ENCODE peak calls at places on chromosomes 13 and 19, in six cellular contexts. S is PC-3, H is GM23338, X is PC-9, B is H1, G is tibial artery. Y is an unnamed sample.
A peak's percentile ranks its signal among the peaks of the same experiment; 100 is the strongest.

GRCh38 chr19:48553676-48554384 is 1.9 kb downstream of the SULT2B1 start:
- DNase-seq in B (no peak), G (no peak), H (peak; percentile 61), S (peak; percentile 43), X (peak; percentile 85), Y (no peak)

GRCh38 chr19:8340341-8341096 is 2.5 kb downstream of the KANK3 start:
- DNase-seq in H (peak; percentile 63), X (no peak), G (no peak), S (no peak), B (peak; percentile 51), Y (no peak)

GRCh38 chr13:23771966-23772365 is 117.2 kb downstream of the MIPEP start:
- DNase-seq in G (no peak), S (peak; percentile 76), X (no peak), H (no peak), B (no peak), Y (no peak)

GRCh38 chr19:45814166-45814780 is 835 bp downstream of the RSPH6A start:
- DNase-seq in X (no peak), B (no peak), G (no peak), S (no peak), H (no peak), Y (no peak)

GRCh38 chr13:30577381-30577780 is 40.3 kb upstream of the USPL1 start:
- DNase-seq in G (no peak), S (peak; percentile 90), B (no peak), X (peak; percentile 64), H (no peak), Y (peak; percentile 76)

GRCh38 chr19:13155472-13156284 is 5.5 kb downstream of the IER2 start:
- DNase-seq in S (peak; percentile 81), X (peak; percentile 93), B (peak; percentile 89), H (peak; percentile 93), G (peak; percentile 92), Y (no peak)

GRCh38 chr13:28297341-28297740 is 159.0 kb downstream of the PAN3 start:
- DNase-seq in G (no peak), B (no peak), H (peak; percentile 80), S (no peak), X (no peak), Y (no peak)

GRCh38 chr13:94061316-94061715 is 418.2 kb downstream of the DCT start:
- DNase-seq in S (no peak), X (no peak), B (no peak), H (no peak), G (no peak), Y (no peak)

GRCh38 chr13:63481334-63481733 is 2065.7 kb upstream of the PCDH20 start:
- DNase-seq in X (no peak), G (no peak), H (no peak), S (no peak), B (no peak), Y (no peak)

GRCh38 chr13:113148940-113149503 is 9.4 kb upstream of the PROZ start:
- DNase-seq in H (no peak), S (no peak), G (no peak), X (no peak), B (peak; percentile 43), Y (no peak)

GRCh38 chr13:113086031-113086750 is 19.4 kb upstream of the F7 start:
- DNase-seq in S (no peak), X (no peak), B (no peak), H (peak; percentile 74), G (no peak), Y (no peak)

GRCh38 chr13:21232196-21232595 is 55.7 kb downstream of the MRPL57 start:
- DNase-seq in H (peak; percentile 16), B (no peak), X (no peak), G (no peak), S (no peak), Y (no peak)

GRCh38 chr19:49861541-49862410 is 5.6 kb downstream of the PNKP start:
- DNase-seq in G (no peak), S (no peak), H (no peak), X (no peak), B (no peak), Y (no peak)

GRCh38 chr13:29619995-29620394 is 24.5 kb upstream of the SLC7A1 start:
- DNase-seq in H (no peak), X (no peak), G (no peak), S (no peak), B (no peak), Y (no peak)

GRCh38 chr19:58562126-58563033 is 4.0 kb upstream of the UBE2M start:
- DNase-seq in H (peak; percentile 78), B (no peak), X (no peak), G (peak; percentile 74), S (peak; percentile 55), Y (no peak)

GRCh38 chr13:31913459-31913858 is 118.1 kb upstream of the FRY start:
- DNase-seq in S (no peak), X (no peak), B (no peak), G (no peak), H (no peak), Y (no peak)

GRCh38 chr13:113889467-113889866 is 25.6 kb upstream of the GAS6 start:
- DNase-seq in H (no peak), S (no peak), B (no peak), X (no peak), G (no peak), Y (no peak)

GRCh38 chr13:114161644-114162532 is 17.2 kb upstream of the CFAP97D2 start:
- DNase-seq in S (peak; percentile 52), G (peak; percentile 64), H (no peak), B (no peak), X (peak; percentile 16), Y (no peak)

GRCh38 chr13:28641600-28641926 is 17.4 kb upstream of the POMP start:
- DNase-seq in S (no peak), B (no peak), G (no peak), H (no peak), X (no peak), Y (no peak)

DNA sequence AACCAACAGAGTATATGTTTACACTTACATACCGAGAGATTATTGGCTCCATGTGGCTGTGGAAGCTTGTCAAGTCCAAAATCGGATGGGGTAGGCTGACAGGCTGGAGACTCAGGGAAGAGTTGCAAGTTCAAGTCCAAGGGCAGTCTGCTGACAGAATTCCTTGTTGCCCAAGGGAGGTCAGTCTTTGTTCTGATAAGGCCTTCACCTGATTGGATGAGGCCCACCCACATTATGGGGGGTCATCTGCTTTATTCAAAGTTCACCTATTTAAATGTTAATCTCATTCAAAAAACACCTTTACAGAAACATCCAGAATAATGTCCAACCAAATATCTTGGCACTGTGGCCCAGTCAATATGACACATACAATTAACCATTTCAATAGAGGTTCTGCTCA is 452.4 kb downstream of the KLF12 start:
- DNase-seq in B (no peak), X (no peak), H (no peak), G (no peak), S (no peak), Y (no peak)
- TF ChIP-seq CTCF in B (no peak), X (no peak), H (no peak), G (no peak), S (no peak), Y (no peak)

GRCh38 chr19:41316306-41316920 is 6.4 kb downstream of the CCDC97 start:
- DNase-seq in S (no peak), H (no peak), G (no peak), X (no peak), B (no peak), Y (no peak)
- H3K36me3 ChIP-seq in S (peaks cover 8% of the 10 kb centered on the region), H (no peaks in the 10 kb centered on the region), G (peaks cover 37% of the 10 kb centered on the region), X (peaks cover 4% of the 10 kb centered on the region), B (peaks cover 15% of the 10 kb centered on the region), Y (peaks cover 3% of the 10 kb centered on the region)

GRCh38 chr19:1651061-1651547 is 1.3 kb downstream of the TCF3 start:
- DNase-seq in H (peak; percentile 79), S (no peak), X (no peak), G (no peak), B (peak; percentile 76), Y (no peak)

GRCh38 chr19:1651548-1652394 is 644 bp downstream of the TCF3 start:
- DNase-seq in X (no peak), H (peak; percentile 58), S (no peak), G (no peak), B (no peak), Y (no peak)

GRCh38 chr19:1648926-1649541 is 3.4 kb downstream of the TCF3 start:
- DNase-seq in X (no peak), B (no peak), S (no peak), H (no peak), G (no peak), Y (no peak)

GRCh38 chr19:1649706-1650626 is 2.4 kb downstream of the TCF3 start:
- DNase-seq in B (no peak), S (no peak), X (no peak), G (no peak), H (no peak), Y (no peak)

GRCh38 chr19:1650627-1651009 is 1.8 kb downstream of the TCF3 start:
- DNase-seq in B (no peak), H (peak; percentile 72), S (no peak), G (no peak), X (no peak), Y (no peak)
- H3K4me3 ChIP-seq in B (peak overlapping the region; percentile 69), H (peak overlapping the region; percentile 92), S (peak overlapping the region; percentile 80), G (peak overlapping the region; percentile 96), X (peak overlapping the region; percentile 72), Y (peak overlapping the region; percentile 70)

GRCh38 chr13:72696590-72696989 is 30.8 kb downstream of the MZT1 start:
- DNase-seq in B (no peak), X (no peak), H (no peak), S (peak; percentile 46), G (no peak), Y (no peak)
- TF ChIP-seq CTCF in B (no peak), X (peak; percentile 62), H (no peak), S (peak; percentile 59), G (peak; percentile 19), Y (peak; percentile 22)

GRCh38 chr19:5216141-5216847 is 124.3 kb downstream of the PTPRS start:
- DNase-seq in H (no peak), G (no peak), S (no peak), X (no peak), B (no peak), Y (no peak)
- H3K36me3 ChIP-seq in H (peaks cover 61% of the 10 kb centered on the region), G (peaks cover 90% of the 10 kb centered on the region), S (peaks cover 47% of the 10 kb centered on the region), X (no peaks in the 10 kb centered on the region), B (peaks cover 68% of the 10 kb centered on the region), Y (no peaks in the 10 kb centered on the region)

DNA sequence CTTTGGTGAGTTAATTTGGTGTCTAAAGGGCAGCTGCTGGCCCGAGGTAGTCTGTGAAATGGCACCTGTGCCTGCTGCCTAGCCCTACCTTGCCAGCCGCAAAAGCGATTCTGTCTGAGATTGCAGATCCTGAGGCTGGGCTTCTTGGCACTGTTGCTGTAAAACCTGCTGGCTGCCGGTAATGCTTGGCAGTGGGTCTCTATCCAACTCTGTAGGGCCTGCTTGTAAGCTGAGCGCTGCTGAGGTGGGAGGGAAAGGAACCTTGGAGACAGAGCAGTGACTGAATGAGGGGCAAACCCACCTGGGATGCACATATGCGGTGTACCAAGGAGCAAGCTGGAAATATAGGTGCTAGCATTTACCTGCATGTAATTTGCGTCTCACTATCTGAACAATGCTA is 11.7 kb downstream of the LCP1 start:
- DNase-seq in S (no peak), X (no peak), G (no peak), H (peak; percentile 34), B (no peak), Y (no peak)
- H3K4me3 ChIP-seq in S (no peak overlapping the region), X (no peak overlapping the region), G (no peak overlapping the region), H (no peak overlapping the region), B (no peak overlapping the region), Y (no peak overlapping the region)

Y was measured in kidney epithelial cell.